ENCODE peak calls at places on chromosomes 5 and 9, in six cellular contexts. One of them, this sample, is unnamed.

GRCh38 chr5:42591026-42591425 is 165.6 kb upstream of the CCDC152 start:
- DNase-seq in SK-N-SH: no peak
- DNase-seq in K562: peak; percentile 31
- DNase-seq in H1: no peak
- DNase-seq in GM12878: no peak
- DNase-seq in HepG2: no peak
- DNase-seq in this sample: no peak

GRCh38 chr5:6476313-6476661 is 27.6 kb downstream of the UBE2QL1 start:
- DNase-seq in SK-N-SH: no peak
- DNase-seq in K562: no peak
- DNase-seq in H1: no peak
- DNase-seq in GM12878: no peak
- DNase-seq in HepG2: no peak
- DNase-seq in this sample: no peak

GRCh38 chr9:123742009-123742767 is 187.7 kb downstream of the DENND1A start:
- DNase-seq in SK-N-SH: no peak
- DNase-seq in K562: no peak
- DNase-seq in H1: no peak
- DNase-seq in GM12878: no peak
- DNase-seq in HepG2: peak; percentile 91
- DNase-seq in this sample: no peak

GRCh38 chr5:132003170-132003744 is 8.2 kb downstream of the ACSL6 start:
- DNase-seq in SK-N-SH: peak; percentile 33
- DNase-seq in K562: no peak
- DNase-seq in H1: peak; percentile 70
- DNase-seq in GM12878: no peak
- DNase-seq in HepG2: peak; percentile 94
- DNase-seq in this sample: no peak

GRCh38 chr5:121503111-121503840 is 348.4 kb upstream of the FTMT start:
- DNase-seq in SK-N-SH: peak; percentile 17
- DNase-seq in K562: no peak
- DNase-seq in H1: peak; percentile 51
- DNase-seq in GM12878: no peak
- DNase-seq in HepG2: peak; percentile 13
- DNase-seq in this sample: peak; percentile 7

GRCh38 chr9:112546149-112547012 is 59.8 kb downstream of the KIAA1958 start:
- DNase-seq in SK-N-SH: no peak
- DNase-seq in K562: peak; percentile 75
- DNase-seq in H1: no peak
- DNase-seq in GM12878: no peak
- DNase-seq in HepG2: no peak
- DNase-seq in this sample: no peak

GRCh38 chr5:119270955-119271757 is 84.7 kb upstream of the TNFAIP8 start:
- DNase-seq in SK-N-SH: no peak
- DNase-seq in K562: no peak
- DNase-seq in H1: no peak
- DNase-seq in GM12878: no peak
- DNase-seq in HepG2: no peak
- DNase-seq in this sample: no peak

GRCh38 chr9:129340427-129341196 is 162.6 kb upstream of the IER5L start:
- DNase-seq in SK-N-SH: peak; percentile 59
- DNase-seq in K562: no peak
- DNase-seq in H1: no peak
- DNase-seq in GM12878: no peak
- DNase-seq in HepG2: no peak
- DNase-seq in this sample: peak; percentile 59

GRCh38 chr9:114001794-114002261 is 76.3 kb downstream of the AMBP start:
- DNase-seq in SK-N-SH: no peak
- DNase-seq in K562: no peak
- DNase-seq in H1: no peak
- DNase-seq in GM12878: no peak
- DNase-seq in HepG2: no peak
- DNase-seq in this sample: no peak

GRCh38 chr5:669842-670395 is 23.2 kb downstream of the TPPP start:
- DNase-seq in SK-N-SH: no peak
- DNase-seq in K562: no peak
- DNase-seq in H1: no peak
- DNase-seq in GM12878: no peak
- DNase-seq in HepG2: no peak
- DNase-seq in this sample: no peak

DNA sequence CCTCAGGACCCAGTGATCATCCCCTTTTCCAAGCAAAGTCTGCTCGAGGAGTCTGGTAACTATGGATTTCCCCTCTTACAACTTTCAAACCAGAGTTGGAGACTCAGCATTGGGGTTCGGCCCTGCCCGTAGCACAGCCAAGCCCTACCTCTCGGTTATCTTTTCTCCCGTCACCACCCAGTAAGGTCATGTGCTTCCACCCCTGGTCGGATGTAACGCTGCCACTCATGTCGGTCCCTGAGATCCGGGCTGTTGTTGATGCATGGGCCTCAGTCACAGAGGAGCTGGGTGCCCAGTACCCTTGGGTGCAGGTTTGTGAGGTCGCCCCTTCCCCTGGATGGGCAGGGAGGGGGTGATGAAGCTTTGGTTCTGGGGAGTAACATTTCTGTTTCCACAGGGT is 1.2 kb downstream of the GALT start:
- DNase-seq in SK-N-SH: no peak
- DNase-seq in K562: peak; percentile 35
- DNase-seq in H1: no peak
- DNase-seq in GM12878: no peak
- DNase-seq in HepG2: no peak
- DNase-seq in this sample: no peak
- H3K27ac ChIP-seq in SK-N-SH: peak overlapping the region; percentile 66
- H3K27ac ChIP-seq in K562: peak overlapping the region; percentile 75
- H3K27ac ChIP-seq in H1: no peak overlapping the region
- H3K27ac ChIP-seq in GM12878: peak overlapping the region; percentile 78
- H3K27ac ChIP-seq in HepG2: peak overlapping the region; percentile 95
- H3K27ac ChIP-seq in this sample: peak overlapping the region; percentile 94

GRCh38 chr5:151680944-151681427 is 5.7 kb downstream of the SPARC start:
- DNase-seq in SK-N-SH: no peak
- DNase-seq in K562: no peak
- DNase-seq in H1: no peak
- DNase-seq in GM12878: no peak
- DNase-seq in HepG2: no peak
- DNase-seq in this sample: no peak
- TF ChIP-seq CHD2 in SK-N-SH: no peak
- TF ChIP-seq CHD2 in K562: no peak
- TF ChIP-seq CHD2 in H1: no peak
- TF ChIP-seq CHD2 in GM12878: no peak
- TF ChIP-seq CHD2 in HepG2: no peak
- TF ChIP-seq CHD2 in this sample: no peak

GRCh38 chr9:130820135-130820738 is 14.8 kb upstream of the ABL1 start:
- DNase-seq in SK-N-SH: no peak
- DNase-seq in K562: peak; percentile 53
- DNase-seq in H1: no peak
- DNase-seq in GM12878: no peak
- DNase-seq in HepG2: no peak
- DNase-seq in this sample: no peak
- H3K27ac ChIP-seq in SK-N-SH: no peak overlapping the region
- H3K27ac ChIP-seq in K562: no peak overlapping the region
- H3K27ac ChIP-seq in H1: no peak overlapping the region
- H3K27ac ChIP-seq in GM12878: no peak overlapping the region
- H3K27ac ChIP-seq in HepG2: no peak overlapping the region
- H3K27ac ChIP-seq in this sample: no peak overlapping the region

GRCh38 chr9:71487046-71487445 is 281.3 kb downstream of the CEMIP2 start:
- DNase-seq in SK-N-SH: no peak
- DNase-seq in K562: no peak
- DNase-seq in H1: no peak
- DNase-seq in GM12878: no peak
- DNase-seq in HepG2: no peak
- DNase-seq in this sample: peak; percentile 22

GRCh38 chr9:71485306-71485705 is 283.0 kb downstream of the CEMIP2 start:
- DNase-seq in SK-N-SH: no peak
- DNase-seq in K562: no peak
- DNase-seq in H1: no peak
- DNase-seq in GM12878: no peak
- DNase-seq in HepG2: no peak
- DNase-seq in this sample: no peak

GRCh38 chr9:71483457-71483856 is 284.9 kb downstream of the CEMIP2 start:
- DNase-seq in SK-N-SH: no peak
- DNase-seq in K562: no peak
- DNase-seq in H1: no peak
- DNase-seq in GM12878: no peak
- DNase-seq in HepG2: no peak
- DNase-seq in this sample: no peak
- TF ChIP-seq CHD2 in SK-N-SH: no peak
- TF ChIP-seq CHD2 in K562: no peak
- TF ChIP-seq CHD2 in H1: no peak
- TF ChIP-seq CHD2 in GM12878: no peak
- TF ChIP-seq CHD2 in HepG2: no peak
- TF ChIP-seq CHD2 in this sample: no peak

DNA sequence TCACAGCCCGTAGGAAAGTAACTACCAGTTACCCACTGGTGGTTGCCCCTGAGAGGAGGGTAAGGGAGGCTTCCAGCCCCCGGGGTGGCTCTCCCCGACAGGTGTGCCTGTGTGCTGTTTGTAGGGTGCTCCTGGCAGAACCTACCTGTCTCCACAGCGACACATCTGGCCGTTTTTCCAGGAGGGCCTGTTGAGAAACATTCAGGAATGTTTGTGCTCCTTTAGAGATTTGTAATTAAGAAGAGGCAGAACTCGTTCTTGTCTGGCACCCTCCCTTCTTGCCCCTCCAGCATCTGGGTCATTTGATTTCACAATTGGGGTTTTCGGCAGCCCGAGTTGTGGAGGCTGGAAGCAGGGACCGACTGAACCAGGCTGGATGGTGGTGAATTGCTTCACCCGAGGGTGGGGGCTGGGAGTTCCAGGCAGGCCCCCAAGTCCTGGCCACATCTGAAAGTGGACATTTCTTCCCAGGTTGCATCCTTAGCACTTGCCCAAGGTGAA is 74.2 kb downstream of the WWC1 start:
- DNase-seq in SK-N-SH: no peak
- DNase-seq in K562: no peak
- DNase-seq in H1: peak; percentile 67
- DNase-seq in GM12878: no peak
- DNase-seq in HepG2: peak; percentile 28
- DNase-seq in this sample: no peak
- H3K27ac ChIP-seq in SK-N-SH: peak overlapping the region; percentile 98
- H3K27ac ChIP-seq in K562: no peak overlapping the region
- H3K27ac ChIP-seq in H1: no peak overlapping the region
- H3K27ac ChIP-seq in GM12878: no peak overlapping the region
- H3K27ac ChIP-seq in HepG2: peak overlapping the region; percentile 51
- H3K27ac ChIP-seq in this sample: peak overlapping the region; percentile 87

GRCh38 chr9:86413966-86414880 is 60.0 kb upstream of the TUT7 start:
- DNase-seq in SK-N-SH: peak; percentile 49
- DNase-seq in K562: peak; percentile 10
- DNase-seq in H1: no peak
- DNase-seq in GM12878: no peak
- DNase-seq in HepG2: peak; percentile 25
- DNase-seq in this sample: peak; percentile 43
- TF ChIP-seq CHD2 in SK-N-SH: no peak
- TF ChIP-seq CHD2 in K562: no peak
- TF ChIP-seq CHD2 in H1: no peak
- TF ChIP-seq CHD2 in GM12878: no peak
- TF ChIP-seq CHD2 in HepG2: no peak
- TF ChIP-seq CHD2 in this sample: no peak